ENCODE peak calls at places on chromosomes 13 and 19, in seven cellular contexts. A is T1000, Y is RCC 7860, P is astrocyte of the spinal cord, M is sciatic nerve, B is right cardiac atrium, J is NCI-H1436. U is an unnamed sample.

GRCh38 chr13:34578471-34578870 is 363.6 kb upstream of the NBEA start:
- DNase-seq in A (no peak), B (no peak), M (no peak), Y (no peak), P (no peak), J (no peak), U (no peak)

GRCh38 chr13:20274466-20274865 is 42.3 kb upstream of the GJB6 start:
- DNase-seq in P (no peak), Y (no peak), A (no peak), M (no peak), B (no peak), J (no peak), U (no peak)

GRCh38 chr13:42971670-42972355 is 20.2 kb downstream of the EPSTI1 start:
- DNase-seq in A (no peak), J (no peak), B (no peak), M (no peak), Y (no peak), P (no peak), U (no peak)

GRCh38 chr13:34847751-34848150 is 94.3 kb upstream of the NBEA start:
- DNase-seq in J (no peak), B (no peak), P (no peak), M (no peak), Y (no peak), A (no peak), U (no peak)

GRCh38 chr19:4568884-4569283 is 9.4 kb upstream of the SEMA6B start:
- DNase-seq in A (no peak), M (no peak), P (no peak), B (no peak), Y (no peak), J (no peak), U (no peak)

GRCh38 chr19:42132030-42132628 is at the start of gene POU2F2:
- DNase-seq in A (no peak), M (peak; percentile 72), B (peak; percentile 82), Y (no peak), P (no peak), J (no peak), U (peak; percentile 56)

GRCh38 chr19:34673590-34673989 is 3.4 kb downstream of the SCGB2B2 start:
- DNase-seq in B (no peak), J (no peak), Y (no peak), P (no peak), M (no peak), A (no peak), U (no peak)

GRCh38 chr19:58460039-58460438 is 6.8 kb upstream of the ZNF324 start:
- DNase-seq in M (no peak), B (no peak), P (no peak), J (no peak), A (no peak), Y (no peak), U (no peak)

GRCh38 chr13:40452741-40453665 is 213.4 kb downstream of the FOXO1 start:
- DNase-seq in Y (no peak), J (no peak), A (no peak), P (peak; percentile 48), B (no peak), M (peak; percentile 23), U (no peak)

GRCh38 chr19:52170863-52171320 is 529 bp downstream of the ZNF836 start:
- DNase-seq in P (no peak), M (peak; percentile 67), A (no peak), J (no peak), B (peak; percentile 60), Y (no peak), U (no peak)

GRCh38 chr19:10271543-10272086 is 695 bp downstream of the ICAM1 start:
- DNase-seq in M (no peak), A (no peak), J (no peak), P (no peak), B (peak; percentile 60), Y (peak; percentile 48), U (no peak)

GRCh38 chr13:73765651-73766384 is 368.4 kb downstream of the KLF12 start:
- DNase-seq in M (peak; percentile 89), A (no peak), J (peak; percentile 91), P (peak; percentile 86), B (peak; percentile 93), Y (no peak), U (peak; percentile 85)

GRCh38 chr13:73544175-73544574 is 485.4 kb downstream of the KLF5 start:
- DNase-seq in P (no peak), M (no peak), A (no peak), Y (no peak), B (no peak), J (no peak), U (no peak)

GRCh38 chr19:45632468-45633196 is 6.6 kb downstream of the EML2 start:
- DNase-seq in A (peak; percentile 89), P (peak; percentile 89), M (peak; percentile 76), J (peak; percentile 44), Y (peak; percentile 9), B (peak; percentile 84), U (peak; percentile 4)

GRCh38 chr19:40190891-40191835 is at the start of gene MAP3K10:
- DNase-seq in B (peak; percentile 92), Y (peak; percentile 70), A (peak; percentile 73), M (peak; percentile 85), P (peak; percentile 58), J (no peak), U (peak; percentile 83)

GRCh38 chr13:29943301-29944085 is 93.1 kb upstream of the UBL3 start:
- DNase-seq in P (no peak), B (no peak), J (no peak), Y (no peak), A (no peak), M (no peak), U (no peak)

GRCh38 chr19:39398297-39398864 is 7.2 kb downstream of the MED29 start:
- DNase-seq in P (peak; percentile 80), A (peak; percentile 58), J (no peak), M (peak; percentile 83), B (peak; percentile 88), Y (peak; percentile 14), U (no peak)

GRCh38 chr19:4584670-4585460 is 25.4 kb upstream of the SEMA6B start:
- DNase-seq in J (no peak), A (no peak), P (no peak), Y (no peak), M (no peak), B (no peak), U (no peak)

GRCh38 chr19:45402469-45403070 is 2.3 kb downstream of the PPP1R13L start:
- DNase-seq in Y (no peak), J (no peak), B (peak; percentile 79), P (no peak), M (no peak), A (no peak), U (no peak)

GRCh38 chr19:57664269-57665127 is 4.2 kb upstream of the ZSCAN4 start:
- DNase-seq in A (peak; percentile 23), Y (no peak), P (peak; percentile 61), J (peak; percentile 13), B (peak; percentile 83), M (peak; percentile 59), U (peak; percentile 94)

GRCh38 chr13:43264460-43264859 is 241.1 kb downstream of the DNAJC15 start:
- DNase-seq in J (no peak), Y (no peak), B (no peak), A (no peak), P (no peak), M (no peak), U (no peak)

GRCh38 chr19:51490676-51491075 is 10.9 kb downstream of the SIGLEC12 start:
- DNase-seq in P (no peak), J (no peak), M (no peak), Y (no peak), A (no peak), B (no peak), U (no peak)

GRCh38 chr13:109389456-109389855 is 396.9 kb downstream of the IRS2 start:
- DNase-seq in A (peak; percentile 6), P (peak; percentile 30), J (no peak), Y (no peak), B (no peak), M (no peak), U (no peak)

GRCh38 chr13:112986470-112986869 is 17.5 kb downstream of the MCF2L start:
- DNase-seq in B (peak; percentile 47), P (no peak), Y (no peak), M (no peak), A (no peak), J (no peak), U (no peak)

GRCh38 chr13:95533545-95534135 is 18.9 kb upstream of the CLDN10 start:
- DNase-seq in P (no peak), Y (no peak), B (no peak), A (no peak), J (no peak), M (no peak), U (no peak)

GRCh38 chr19:49182848-49183375 is 25.3 kb downstream of the TRPM4 start:
- DNase-seq in J (no peak), P (no peak), B (peak; percentile 38), M (no peak), Y (no peak), A (no peak), U (no peak)